ENCODE peak calls at places on chromosomes 1 and 21, in six cellular contexts. S, Y, N, D, G and H are unnamed samples.

GRCh38 chr1:87760100-87760499 is 431.4 kb downstream of the LMO4 start:
- DNase-seq in G (no peak), Y (no peak), S (no peak), D (no peak), N (no peak), H (no peak)

GRCh38 chr1:40625476-40626382 is 39.8 kb downstream of the RIMS3 start:
- DNase-seq in Y (no peak), D (no peak), N (peak; percentile 62), S (no peak), G (no peak), H (no peak)

GRCh38 chr1:921011-921837 is 2.5 kb upstream of the SAMD11 start:
- DNase-seq in S (peak; percentile 26), D (no peak), G (peak; percentile 35), N (peak; percentile 72), Y (no peak), H (peak; percentile 39)

GRCh38 chr1:51898090-51898734 is 19.7 kb upstream of the NRDC start:
- DNase-seq in N (peak; percentile 70), D (no peak), G (no peak), S (no peak), Y (no peak), H (no peak)

GRCh38 chr1:150008699-150009098 is 1.8 kb downstream of the OTUD7B start:
- DNase-seq in G (no peak), Y (no peak), S (no peak), N (no peak), D (no peak), H (no peak)

GRCh38 chr1:29022615-29023014 is 101.1 kb downstream of the TMEM200B start:
- DNase-seq in G (no peak), Y (no peak), D (no peak), S (no peak), N (no peak), H (no peak)

GRCh38 chr1:914891-915280 is 8.8 kb upstream of the SAMD11 start:
- DNase-seq in G (no peak), S (no peak), Y (no peak), N (no peak), D (no peak), H (no peak)

GRCh38 chr1:151620286-151620685 is 8.4 kb downstream of the SNX27 start:
- DNase-seq in Y (no peak), N (no peak), G (no peak), D (no peak), S (no peak), H (no peak)

GRCh38 chr1:66521736-66522365 is 12.1 kb upstream of the SGIP1 start:
- DNase-seq in N (peak; percentile 93), S (no peak), Y (no peak), D (no peak), G (no peak), H (no peak)

GRCh38 chr1:114428083-114428754 is 82.8 kb downstream of the TRIM33 start:
- DNase-seq in Y (peak; percentile 8), S (no peak), D (no peak), G (peak; percentile 7), N (peak; percentile 15), H (no peak)

GRCh38 chr1:64006276-64007051 is 197.0 kb upstream of the UBE2U start:
- DNase-seq in D (no peak), G (no peak), Y (no peak), S (no peak), N (peak; percentile 81), H (no peak)

GRCh38 chr1:53500184-53501064 is 41.2 kb downstream of the DMRTB1 start:
- DNase-seq in Y (no peak), S (no peak), G (no peak), D (no peak), N (no peak), H (no peak)

GRCh38 chr1:24870551-24871195 is 59.4 kb downstream of the RUNX3 start:
- DNase-seq in G (peak; percentile 4), Y (no peak), N (no peak), D (no peak), S (no peak), H (no peak)

GRCh38 chr1:26922201-26922729 is 722 bp downstream of the NUDC start:
- DNase-seq in Y (no peak), S (no peak), N (peak; percentile 10), D (no peak), G (no peak), H (no peak)

GRCh38 chr1:241485554-241485992 is 34.0 kb downstream of the FH start:
- DNase-seq in Y (no peak), G (no peak), N (peak; percentile 28), D (no peak), S (no peak), H (no peak)

GRCh38 chr1:163974120-163974519 is 584.9 kb upstream of the PBX1 start:
- DNase-seq in N (no peak), G (no peak), S (no peak), Y (no peak), D (no peak), H (no peak)

GRCh38 chr1:91751281-91751680 is 134.7 kb downstream of the TGFBR3 start:
- DNase-seq in Y (no peak), D (no peak), N (no peak), S (no peak), G (no peak), H (no peak)

GRCh38 chr21:38993561-38993960 is 187.8 kb downstream of the ETS2 start:
- DNase-seq in Y (no peak), S (no peak), D (no peak), N (peak; percentile 98), G (no peak), H (no peak)

GRCh38 chr1:100902365-100902764 is 6.5 kb downstream of the SLC30A7 start:
- DNase-seq in N (no peak), D (no peak), G (no peak), Y (no peak), S (no peak), H (no peak)